ENCODE peak calls at places on chromosomes 16 and 17, in four cellular contexts. Z is ascending aorta, W is Caco-2, V is spleen. F is an unnamed sample.

GRCh38 chr16:979859-980594 is 1.5 kb upstream of the SOX8 start:
- DNase-seq in Z (no peak), W (no peak), V (no peak), F (no peak)

GRCh38 chr17:17506893-17507464 is 10.8 kb upstream of the RASD1 start:
- DNase-seq in Z (no peak), W (no peak), V (no peak), F (no peak)

GRCh38 chr17:6361733-6362132 is 73.2 kb downstream of the AIPL1 start:
- DNase-seq in Z (no peak), W (no peak), V (no peak), F (no peak)

GRCh38 chr16:52498640-52499039 is 48.3 kb downstream of the TOX3 start:
- DNase-seq in Z (no peak), W (no peak), V (no peak), F (no peak)

GRCh38 chr17:8256291-8256690 is 7.2 kb downstream of the PFAS start:
- DNase-seq in Z (no peak), W (no peak), V (no peak), F (no peak)

GRCh38 chr17:38358586-38359513 is 7.2 kb downstream of the SOCS7 start:
- DNase-seq in Z (no peak), W (no peak), V (no peak), F (no peak)

GRCh38 chr17:76384987-76385891 is 830 bp downstream of the SPHK1 start:
- DNase-seq in Z (peak; percentile 89), W (peak; percentile 52), V (peak; percentile 82), F (no peak)

GRCh38 chr17:81388612-81389367 is 6.5 kb upstream of the BAHCC1 start:
- DNase-seq in Z (no peak), W (peak; percentile 36), V (no peak), F (no peak)

GRCh38 chr17:81401727-81402529 is 6.7 kb downstream of the BAHCC1 start:
- DNase-seq in Z (no peak), W (peak; percentile 51), V (no peak), F (no peak)

GRCh38 chr17:64964796-64965195 is 45.5 kb upstream of the LRRC37A3 start:
- DNase-seq in Z (no peak), W (no peak), V (no peak), F (no peak)

GRCh38 chr16:28295213-28295612 is 2.9 kb downstream of the SBK1 start:
- DNase-seq in Z (no peak), W (no peak), V (no peak), F (no peak)

GRCh38 chr17:18025596-18026407 is 13.2 kb downstream of the ATPAF2 start:
- DNase-seq in Z (no peak), W (no peak), V (no peak), F (no peak)

GRCh38 chr16:58025351-58026138 is at the start of gene MMP15:
- DNase-seq in Z (peak; percentile 78), W (peak; percentile 100), V (peak; percentile 90), F (no peak)

GRCh38 chr17:33750943-33751701 is 458.0 kb upstream of the ASIC2 start:
- DNase-seq in Z (peak; percentile 73), W (peak; percentile 74), V (peak; percentile 80), F (peak; percentile 17)

GRCh38 chr17:55433629-55434422 is 12.2 kb upstream of the MMD start:
- DNase-seq in Z (no peak), W (peak; percentile 68), V (no peak), F (peak; percentile 93)

GRCh38 chr17:13395346-13395745 is 206.4 kb downstream of the HS3ST3A1 start:
- DNase-seq in Z (no peak), W (no peak), V (no peak), F (no peak)

GRCh38 chr17:2700031-2700490 is 11.5 kb downstream of the CLUH start:
- DNase-seq in Z (no peak), W (no peak), V (peak; percentile 41), F (no peak)

GRCh38 chr17:6677158-6677831 is 25.7 kb downstream of the C17orf100 start:
- DNase-seq in Z (no peak), W (no peak), V (no peak), F (no peak)

GRCh38 chr16:4602330-4602729 is 12.4 kb downstream of the UBALD1 start:
- DNase-seq in Z (no peak), W (no peak), V (peak; percentile 74), F (no peak)

GRCh38 chr17:9402590-9403199 is 172.9 kb downstream of the STX8 start:
- DNase-seq in Z (no peak), W (peak; percentile 53), V (no peak), F (peak; percentile 29)

GRCh38 chr16:54636221-54636793 is 294.4 kb upstream of the IRX5 start:
- DNase-seq in Z (no peak), W (no peak), V (no peak), F (no peak)

GRCh38 chr16:54632821-54633220 is 297.8 kb upstream of the IRX5 start:
- DNase-seq in Z (no peak), W (no peak), V (no peak), F (no peak)

GRCh38 chr16:54632322-54632721 is 298.3 kb upstream of the IRX5 start:
- DNase-seq in Z (no peak), W (no peak), V (no peak), F (no peak)

GRCh38 chr16:54630284-54630967 is 300.2 kb upstream of the IRX5 start:
- DNase-seq in Z (no peak), W (no peak), V (no peak), F (no peak)

GRCh38 chr16:54633943-54634362 is 296.7 kb upstream of the IRX5 start:
- DNase-seq in Z (peak; percentile 84), W (no peak), V (no peak), F (no peak)
- TF ChIP-seq CTCF in Z (peak; percentile 81), W (peak; percentile 20), V (no peak), F (peak; percentile 61)

GRCh38 chr16:86085795-86086194 is 186.8 kb downstream of the IRF8 start:
- DNase-seq in Z (no peak), W (no peak), V (peak; percentile 34), F (no peak)
- H3K4me3 ChIP-seq in Z (no peak overlapping the region), W (no peak overlapping the region), V (no peak overlapping the region), F (no peak overlapping the region)

GRCh38 chr17:43135454-43135819 is 10.3 kb upstream of the BRCA1 start:
- DNase-seq in Z (no peak), W (no peak), V (no peak), F (no peak)
- TF ChIP-seq CTCF in Z (no peak), W (no peak), V (no peak), F (no peak)

GRCh38 chr17:78883090-78883532 is 19.9 kb downstream of the CEP295NL start:
- DNase-seq in Z (peak; percentile 92), W (peak; percentile 91), V (peak; percentile 91), F (peak; percentile 87)
- H3K4me3 ChIP-seq in Z (peak overlapping the region; percentile 59), W (no peak overlapping the region), V (peak overlapping the region; percentile 10), F (peak overlapping the region; percentile 44)

DNA sequence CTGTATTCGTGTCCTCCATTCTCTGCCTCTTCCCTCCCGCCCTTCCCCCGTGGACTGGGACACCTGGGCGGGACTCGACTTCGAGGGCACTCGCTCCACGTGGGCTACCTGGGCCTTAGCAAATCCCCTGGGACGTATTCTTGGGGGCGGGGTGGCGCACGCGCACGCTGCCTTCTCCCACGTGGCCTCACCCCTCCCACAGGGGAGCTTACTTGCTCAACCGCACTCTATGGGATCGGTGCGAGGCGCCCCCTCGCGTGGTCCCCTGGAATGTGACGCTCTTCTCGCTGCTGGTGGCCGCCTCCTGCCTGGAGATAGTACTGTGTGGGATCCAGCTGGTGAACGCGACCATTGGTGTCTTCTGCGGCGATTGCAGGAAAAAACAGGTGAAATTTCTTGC is 3.5 kb downstream of the VMO1 start:
- DNase-seq in Z (no peak), W (no peak), V (peak; percentile 76), F (no peak)
- TF ChIP-seq CTCF in Z (no peak), W (no peak), V (no peak), F (no peak)

GRCh38 chr17:82812058-82812457 is 27.8 kb downstream of the ZNF750 start:
- DNase-seq in Z (no peak), W (no peak), V (no peak), F (no peak)

GRCh38 chr17:82814834-82815233 is 25.0 kb downstream of the ZNF750 start:
- DNase-seq in Z (no peak), W (no peak), V (no peak), F (no peak)

GRCh38 chr17:82812601-82813000 is 27.2 kb downstream of the ZNF750 start:
- DNase-seq in Z (no peak), W (no peak), V (no peak), F (no peak)

GRCh38 chr17:82815354-82815753 is 24.5 kb downstream of the ZNF750 start:
- DNase-seq in Z (no peak), W (no peak), V (no peak), F (no peak)

DNA sequence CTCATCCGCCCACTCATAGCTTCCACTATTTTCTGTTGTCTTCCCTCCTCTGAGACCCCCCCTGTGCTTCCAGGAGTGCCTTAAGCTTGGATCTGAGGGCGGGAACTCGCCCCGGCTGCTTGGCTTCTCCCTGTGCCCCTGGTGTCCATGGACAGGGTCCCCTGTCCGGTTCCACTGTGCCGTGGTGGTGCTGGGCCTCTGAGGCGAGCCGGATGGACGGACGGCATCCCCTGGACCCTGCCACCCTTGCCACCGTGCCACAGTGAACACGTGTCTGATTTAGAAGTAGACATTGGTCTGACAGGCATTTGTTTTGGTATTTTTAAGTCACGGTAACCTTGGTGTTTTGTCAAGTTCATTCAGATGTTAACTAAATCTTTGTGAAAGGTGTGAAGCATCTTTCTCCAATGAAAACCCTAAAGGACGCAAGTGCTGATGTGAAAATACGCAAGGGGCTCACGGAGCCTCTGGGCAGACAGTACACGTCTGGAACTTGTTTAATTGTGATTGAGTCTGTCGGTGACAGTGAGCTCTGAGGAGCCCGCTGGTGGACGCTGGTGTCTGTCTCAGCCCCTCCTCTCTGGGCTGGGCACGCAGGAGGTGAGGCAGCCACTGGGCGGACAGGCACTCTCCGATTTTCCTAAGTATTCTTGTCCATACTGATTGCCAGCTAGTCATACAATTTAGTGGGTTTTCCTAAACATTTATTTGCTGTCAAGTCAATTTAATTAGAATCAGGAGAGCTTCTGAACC is 26.3 kb downstream of the ZNF750 start:
- DNase-seq in Z (no peak), W (no peak), V (no peak), F (no peak)
- H3K4me3 ChIP-seq in Z (no peak overlapping the region), W (no peak overlapping the region), V (no peak overlapping the region), F (no peak overlapping the region)

F was measured in HFF-Myc.